ENCODE peak calls at places on chromosome 20, in five cellular contexts. One of them, this sample, is unnamed.

GRCh38 chr20:36298061-36298460 is 8.1 kb upstream of the DLGAP4 start:
- DNase-seq in lower leg skin: peak; percentile 62
- DNase-seq in A549: no peak
- DNase-seq in BJ: no peak
- DNase-seq in astrocyte of the spinal cord: no peak
- DNase-seq in this sample: no peak

GRCh38 chr20:101975-102374 is 14.5 kb downstream of the DEFB125 start:
- DNase-seq in lower leg skin: no peak
- DNase-seq in A549: no peak
- DNase-seq in BJ: no peak
- DNase-seq in astrocyte of the spinal cord: no peak
- DNase-seq in this sample: no peak

GRCh38 chr20:15411781-15412180 is 1074.4 kb upstream of the FLRT3 start:
- DNase-seq in lower leg skin: no peak
- DNase-seq in A549: no peak
- DNase-seq in BJ: no peak
- DNase-seq in astrocyte of the spinal cord: no peak
- DNase-seq in this sample: no peak

GRCh38 chr20:36825374-36826104 is 50.4 kb upstream of the TLDC2 start:
- DNase-seq in lower leg skin: no peak
- DNase-seq in A549: no peak
- DNase-seq in BJ: no peak
- DNase-seq in astrocyte of the spinal cord: no peak
- DNase-seq in this sample: no peak

GRCh38 chr20:60034231-60035110 is 76.2 kb downstream of the CDH26 start:
- DNase-seq in lower leg skin: no peak
- DNase-seq in A549: no peak
- DNase-seq in BJ: no peak
- DNase-seq in astrocyte of the spinal cord: no peak
- DNase-seq in this sample: no peak

GRCh38 chr20:19785173-19785799 is 27.2 kb downstream of the RIN2 start:
- DNase-seq in lower leg skin: no peak
- DNase-seq in A549: peak; percentile 42
- DNase-seq in BJ: no peak
- DNase-seq in astrocyte of the spinal cord: peak; percentile 44
- DNase-seq in this sample: no peak

GRCh38 chr20:20956586-20956985 is 149.6 kb downstream of the LINC00237 start:
- DNase-seq in lower leg skin: no peak
- DNase-seq in A549: no peak
- DNase-seq in BJ: no peak
- DNase-seq in astrocyte of the spinal cord: no peak
- DNase-seq in this sample: no peak

GRCh38 chr20:63068711-63069367 is 62.1 kb upstream of the BHLHE23 start:
- DNase-seq in lower leg skin: peak; percentile 70
- DNase-seq in A549: no peak
- DNase-seq in BJ: no peak
- DNase-seq in astrocyte of the spinal cord: no peak
- DNase-seq in this sample: no peak

GRCh38 chr20:43681468-43681942 is 14.6 kb downstream of the MYBL2 start:
- DNase-seq in lower leg skin: no peak
- DNase-seq in A549: no peak
- DNase-seq in BJ: no peak
- DNase-seq in astrocyte of the spinal cord: no peak
- DNase-seq in this sample: no peak

GRCh38 chr20:52410182-52410647 is 218.6 kb upstream of the ZFP64 start:
- DNase-seq in lower leg skin: no peak
- DNase-seq in A549: no peak
- DNase-seq in BJ: peak; percentile 62
- DNase-seq in astrocyte of the spinal cord: no peak
- DNase-seq in this sample: no peak

GRCh38 chr20:64030371-64031134 is 5.4 kb upstream of the C20orf204 start:
- DNase-seq in lower leg skin: no peak
- DNase-seq in A549: no peak
- DNase-seq in BJ: no peak
- DNase-seq in astrocyte of the spinal cord: no peak
- DNase-seq in this sample: no peak

GRCh38 chr20:62301773-62302340 is 940 bp upstream of the ADRM1 start:
- DNase-seq in lower leg skin: peak; percentile 98
- DNase-seq in A549: peak; percentile 97
- DNase-seq in BJ: peak; percentile 52
- DNase-seq in astrocyte of the spinal cord: peak; percentile 92
- DNase-seq in this sample: peak; percentile 82

GRCh38 chr20:57260065-57260958 is 6.1 kb downstream of the BMP7 start:
- DNase-seq in lower leg skin: no peak
- DNase-seq in A549: no peak
- DNase-seq in BJ: no peak
- DNase-seq in astrocyte of the spinal cord: no peak
- DNase-seq in this sample: no peak

GRCh38 chr20:4220352-4220751 is 205.0 kb upstream of the RNF24 start:
- DNase-seq in lower leg skin: no peak
- DNase-seq in A549: no peak
- DNase-seq in BJ: no peak
- DNase-seq in astrocyte of the spinal cord: no peak
- DNase-seq in this sample: no peak

GRCh38 chr20:43138061-43138860 is 51.4 kb downstream of the PTPRT start:
- DNase-seq in lower leg skin: no peak
- DNase-seq in A549: no peak
- DNase-seq in BJ: no peak
- DNase-seq in astrocyte of the spinal cord: no peak
- DNase-seq in this sample: no peak

GRCh38 chr20:26209171-26209941 is 512.7 kb upstream of the ZNF337 start:
- DNase-seq in lower leg skin: no peak
- DNase-seq in A549: no peak
- DNase-seq in BJ: no peak
- DNase-seq in astrocyte of the spinal cord: no peak
- DNase-seq in this sample: no peak

GRCh38 chr20:44435630-44436335 is 39.9 kb upstream of the TTPAL start:
- DNase-seq in lower leg skin: no peak
- DNase-seq in A549: peak; percentile 52
- DNase-seq in BJ: no peak
- DNase-seq in astrocyte of the spinal cord: no peak
- DNase-seq in this sample: no peak

GRCh38 chr20:58659841-58660240 is 8.8 kb downstream of the STX16 start:
- DNase-seq in lower leg skin: no peak
- DNase-seq in A549: no peak
- DNase-seq in BJ: no peak
- DNase-seq in astrocyte of the spinal cord: no peak
- DNase-seq in this sample: no peak

GRCh38 chr20:4604580-4604979 is 117.1 kb upstream of the PRND start:
- DNase-seq in lower leg skin: no peak
- DNase-seq in A549: no peak
- DNase-seq in BJ: no peak
- DNase-seq in astrocyte of the spinal cord: no peak
- DNase-seq in this sample: no peak

GRCh38 chr20:17875981-17876385 is 92.6 kb downstream of the SNX5 start:
- DNase-seq in lower leg skin: no peak
- DNase-seq in A549: no peak
- DNase-seq in BJ: no peak
- DNase-seq in astrocyte of the spinal cord: no peak
- DNase-seq in this sample: no peak

GRCh38 chr20:56722042-56722441 is 92.9 kb downstream of the TFAP2C start:
- DNase-seq in lower leg skin: no peak
- DNase-seq in A549: no peak
- DNase-seq in BJ: no peak
- DNase-seq in astrocyte of the spinal cord: no peak
- DNase-seq in this sample: no peak

GRCh38 chr20:41245086-41245707 is 72.3 kb downstream of the ZHX3 start:
- DNase-seq in lower leg skin: no peak
- DNase-seq in A549: no peak
- DNase-seq in BJ: no peak
- DNase-seq in astrocyte of the spinal cord: no peak
- DNase-seq in this sample: no peak

GRCh38 chr20:24995741-24996448 is 3.3 kb upstream of the APMAP start:
- DNase-seq in lower leg skin: peak; percentile 72
- DNase-seq in A549: no peak
- DNase-seq in BJ: no peak
- DNase-seq in astrocyte of the spinal cord: peak; percentile 5
- DNase-seq in this sample: no peak

GRCh38 chr20:48821261-48821910 is 6.4 kb downstream of the PREX1 start:
- DNase-seq in lower leg skin: no peak
- DNase-seq in A549: no peak
- DNase-seq in BJ: no peak
- DNase-seq in astrocyte of the spinal cord: no peak
- DNase-seq in this sample: no peak

GRCh38 chr20:60249436-60249835 is 291.2 kb downstream of the CDH26 start:
- DNase-seq in lower leg skin: peak; percentile 75
- DNase-seq in A549: peak; percentile 61
- DNase-seq in BJ: peak; percentile 75
- DNase-seq in astrocyte of the spinal cord: peak; percentile 90
- DNase-seq in this sample: peak; percentile 81

GRCh38 chr20:50744143-50744792 is 12.9 kb downstream of the PARD6B start:
- DNase-seq in lower leg skin: peak; percentile 83
- DNase-seq in A549: peak; percentile 92
- DNase-seq in BJ: peak; percentile 66
- DNase-seq in astrocyte of the spinal cord: peak; percentile 90
- DNase-seq in this sample: peak; percentile 81

GRCh38 chr20:10360878-10361277 is 73.1 kb downstream of the MKKS start:
- DNase-seq in lower leg skin: no peak
- DNase-seq in A549: no peak
- DNase-seq in BJ: no peak
- DNase-seq in astrocyte of the spinal cord: peak; percentile 32
- DNase-seq in this sample: no peak

GRCh38 chr20:10359621-10360040 is 74.4 kb downstream of the MKKS start:
- DNase-seq in lower leg skin: no peak
- DNase-seq in A549: no peak
- DNase-seq in BJ: no peak
- DNase-seq in astrocyte of the spinal cord: peak; percentile 56
- DNase-seq in this sample: no peak

GRCh38 chr20:10357061-10357708 is 76.8 kb downstream of the MKKS start:
- DNase-seq in lower leg skin: no peak
- DNase-seq in A549: peak; percentile 30
- DNase-seq in BJ: no peak
- DNase-seq in astrocyte of the spinal cord: no peak
- DNase-seq in this sample: no peak

GRCh38 chr20:10356628-10357027 is 77.4 kb downstream of the MKKS start:
- DNase-seq in lower leg skin: no peak
- DNase-seq in A549: no peak
- DNase-seq in BJ: no peak
- DNase-seq in astrocyte of the spinal cord: no peak
- DNase-seq in this sample: no peak

GRCh38 chr20:10357974-10358373 is 76.0 kb downstream of the MKKS start:
- DNase-seq in lower leg skin: no peak
- DNase-seq in A549: peak; percentile 29
- DNase-seq in BJ: no peak
- DNase-seq in astrocyte of the spinal cord: no peak
- DNase-seq in this sample: no peak
- TF ChIP-seq CTCF in lower leg skin: no peak
- TF ChIP-seq CTCF in A549: peak; percentile 22
- TF ChIP-seq CTCF in BJ: peak; percentile 50
- TF ChIP-seq CTCF in astrocyte of the spinal cord: peak; percentile 56
- TF ChIP-seq CTCF in this sample: peak; percentile 23

GRCh38 chr20:1267161-1267560 is 1.1 kb downstream of the SNPH start:
- DNase-seq in lower leg skin: no peak
- DNase-seq in A549: no peak
- DNase-seq in BJ: no peak
- DNase-seq in astrocyte of the spinal cord: no peak
- DNase-seq in this sample: no peak
- H3K4me3 ChIP-seq in lower leg skin: no peak overlapping the region
- H3K4me3 ChIP-seq in A549: peak overlapping the region; percentile 89
- H3K4me3 ChIP-seq in BJ: peak overlapping the region; percentile 87
- H3K4me3 ChIP-seq in astrocyte of the spinal cord: peak overlapping the region; percentile 62
- H3K4me3 ChIP-seq in this sample: peak overlapping the region; percentile 54

GRCh38 chr20:1964061-1964460 is 29.8 kb downstream of the PDYN start:
- DNase-seq in lower leg skin: peak; percentile 7
- DNase-seq in A549: no peak
- DNase-seq in BJ: no peak
- DNase-seq in astrocyte of the spinal cord: no peak
- DNase-seq in this sample: no peak

GRCh38 chr20:1968958-1969357 is 24.9 kb downstream of the PDYN start:
- DNase-seq in lower leg skin: no peak
- DNase-seq in A549: no peak
- DNase-seq in BJ: no peak
- DNase-seq in astrocyte of the spinal cord: no peak
- DNase-seq in this sample: no peak

GRCh38 chr20:1965520-1966278 is 28.2 kb downstream of the PDYN start:
- DNase-seq in lower leg skin: peak; percentile 95
- DNase-seq in A549: peak; percentile 80
- DNase-seq in BJ: no peak
- DNase-seq in astrocyte of the spinal cord: peak; percentile 59
- DNase-seq in this sample: peak; percentile 29

GRCh38 chr20:1961374-1961773 is 32.5 kb downstream of the PDYN start:
- DNase-seq in lower leg skin: peak; percentile 57
- DNase-seq in A549: no peak
- DNase-seq in BJ: no peak
- DNase-seq in astrocyte of the spinal cord: no peak
- DNase-seq in this sample: no peak

GRCh38 chr20:1964659-1965405 is 29.0 kb downstream of the PDYN start:
- DNase-seq in lower leg skin: peak; percentile 45
- DNase-seq in A549: no peak
- DNase-seq in BJ: no peak
- DNase-seq in astrocyte of the spinal cord: no peak
- DNase-seq in this sample: no peak
- TF ChIP-seq CTCF in lower leg skin: no peak
- TF ChIP-seq CTCF in A549: no peak
- TF ChIP-seq CTCF in BJ: no peak
- TF ChIP-seq CTCF in astrocyte of the spinal cord: peak; percentile 14
- TF ChIP-seq CTCF in this sample: peak; percentile 34

DNA sequence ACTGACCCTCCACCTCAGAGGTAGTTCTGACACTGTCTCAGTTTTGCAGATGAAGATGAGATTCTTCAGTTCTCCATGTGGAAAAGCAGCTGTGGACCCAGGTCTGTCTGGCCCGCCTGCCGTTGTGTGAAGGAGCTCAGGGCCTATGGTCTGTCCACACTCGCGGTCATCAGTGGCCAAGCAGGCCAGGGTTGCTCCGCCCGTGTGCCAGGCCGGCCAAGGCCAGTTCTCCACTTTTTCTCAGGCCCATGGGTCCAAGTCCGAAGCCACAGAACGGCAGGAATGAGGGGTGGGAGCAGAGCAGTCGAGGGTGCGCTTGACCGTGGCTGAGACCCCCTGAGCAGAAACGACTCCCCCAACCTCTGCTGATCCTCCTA is 8.6 kb upstream of the MAP1LC3A start:
- DNase-seq in lower leg skin: no peak
- DNase-seq in A549: no peak
- DNase-seq in BJ: no peak
- DNase-seq in astrocyte of the spinal cord: no peak
- DNase-seq in this sample: no peak
- H3K4me3 ChIP-seq in lower leg skin: no peak overlapping the region
- H3K4me3 ChIP-seq in A549: no peak overlapping the region
- H3K4me3 ChIP-seq in BJ: no peak overlapping the region
- H3K4me3 ChIP-seq in astrocyte of the spinal cord: no peak overlapping the region
- H3K4me3 ChIP-seq in this sample: no peak overlapping the region

DNA sequence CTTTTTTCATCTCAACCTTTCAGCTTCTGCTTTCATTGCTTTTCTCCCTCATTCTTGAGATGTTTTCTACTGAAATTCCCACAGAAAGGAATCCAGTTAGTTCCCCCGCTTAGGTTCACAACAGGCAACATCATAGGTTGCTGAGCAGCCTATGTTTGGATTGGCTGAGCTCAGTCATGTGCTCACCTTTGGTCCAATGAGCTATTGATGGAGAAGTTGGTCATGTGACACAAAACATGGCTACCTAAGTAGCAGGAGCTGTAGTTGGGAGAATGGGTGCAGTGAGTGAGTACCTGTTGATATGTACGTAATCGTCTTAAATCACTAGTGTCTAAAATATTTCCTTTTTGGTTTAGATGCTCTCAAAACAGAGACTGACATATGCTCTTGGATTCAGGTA is 100.0 kb downstream of the SNAP25 start:
- DNase-seq in lower leg skin: no peak
- DNase-seq in A549: no peak
- DNase-seq in BJ: no peak
- DNase-seq in astrocyte of the spinal cord: no peak
- DNase-seq in this sample: no peak
- TF ChIP-seq CTCF in lower leg skin: no peak
- TF ChIP-seq CTCF in A549: no peak
- TF ChIP-seq CTCF in BJ: no peak
- TF ChIP-seq CTCF in astrocyte of the spinal cord: no peak
- TF ChIP-seq CTCF in this sample: no peak